ENCODE peak calls at places on chromosomes 1 and 21, in four cellular contexts. Y, T, N and F are unnamed samples.

GRCh38 chr1:234878288-234878687 is 250.3 kb downstream of the TOMM20 start:
- DNase-seq in Y (no peak), T (no peak), N (no peak), F (no peak)

GRCh38 chr1:185560760-185561159 is 173.4 kb upstream of the HMCN1 start:
- DNase-seq in Y (no peak), T (no peak), N (no peak), F (no peak)

GRCh38 chr1:163063131-163064059 is 5.8 kb upstream of the RGS4 start:
- DNase-seq in N (no peak), Y (no peak), T (no peak), F (no peak)

GRCh38 chr1:51843948-51844347 is 34.6 kb downstream of the NRDC start:
- DNase-seq in T (no peak), N (no peak), Y (peak; percentile 35), F (no peak)

GRCh38 chr1:88791192-88791591 is 100.2 kb downstream of the GTF2B start:
- DNase-seq in Y (no peak), T (no peak), N (peak; percentile 29), F (peak; percentile 34)

GRCh38 chr1:2227341-2228156 is 570 bp upstream of the SKI start:
- DNase-seq in T (peak; percentile 92), N (peak; percentile 99), Y (peak; percentile 98), F (peak; percentile 98)

GRCh38 chr1:149931212-149931805 is 3.7 kb upstream of the SF3B4 start:
- DNase-seq in Y (no peak), T (no peak), N (no peak), F (peak; percentile 63)

GRCh38 chr1:200022239-200022804 is 5.2 kb upstream of the NR5A2 start:
- DNase-seq in T (no peak), Y (no peak), N (no peak), F (no peak)

GRCh38 chr1:15231714-15232201 is 15.3 kb upstream of the FHAD1 start:
- DNase-seq in N (no peak), T (no peak), Y (no peak), F (no peak)

GRCh38 chr1:245869847-245870246 is 637.2 kb downstream of the SMYD3 start:
- DNase-seq in T (no peak), N (no peak), Y (no peak), F (no peak)

GRCh38 chr1:236416165-236416564 is 22.1 kb downstream of the EDARADD start:
- DNase-seq in Y (no peak), N (no peak), T (no peak), F (no peak)

GRCh38 chr1:110060034-110060661 is 10.3 kb downstream of the ALX3 start:
- DNase-seq in Y (peak; percentile 88), N (peak; percentile 38), T (no peak), F (peak; percentile 35)

GRCh38 chr1:13930151-13930550 is 230.2 kb downstream of the PRDM2 start:
- DNase-seq in T (no peak), N (no peak), Y (peak; percentile 49), F (peak; percentile 8)

GRCh38 chr1:15261155-15262002 is 14.4 kb downstream of the FHAD1 start:
- DNase-seq in N (peak; percentile 55), T (no peak), Y (peak; percentile 18), F (peak; percentile 44)

DNA sequence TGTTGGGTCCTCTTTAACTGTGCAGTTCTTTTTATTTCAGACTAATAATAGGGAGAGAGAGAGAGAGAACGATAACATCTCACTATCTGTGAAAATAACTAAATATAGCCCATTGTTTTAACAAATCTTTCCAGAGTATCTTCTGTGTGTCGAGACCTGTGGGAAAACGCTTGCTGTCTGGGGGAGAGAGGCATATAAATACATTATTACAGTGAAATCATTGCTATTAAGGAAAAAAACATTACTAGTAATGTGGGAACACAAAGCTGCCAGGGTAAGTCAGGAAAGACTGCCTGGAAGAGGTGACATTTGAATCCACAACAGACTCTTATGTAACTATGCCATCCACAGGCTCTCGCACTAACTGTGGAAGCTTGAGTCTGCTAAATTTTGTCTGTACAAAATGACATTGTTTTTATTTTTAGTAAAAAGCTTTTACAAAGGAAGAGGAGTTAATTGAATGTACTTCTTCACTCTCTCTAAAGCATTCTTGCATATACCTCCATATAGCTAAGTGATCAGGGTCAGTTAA is 59.8 kb upstream of the PGD start:
- DNase-seq in N (no peak), T (no peak), Y (no peak), F (no peak)
- H3K4me3 ChIP-seq in N (no peak overlapping the region), T (no peak overlapping the region), Y (no peak overlapping the region), F (no peak overlapping the region)

GRCh38 chr1:22210176-22210575 is 67.3 kb upstream of the WNT4 start:
- DNase-seq in Y (no peak), N (no peak), T (no peak), F (no peak)

GRCh38 chr1:22206551-22207125 is 63.7 kb upstream of the WNT4 start:
- DNase-seq in Y (no peak), N (no peak), T (no peak), F (no peak)

GRCh38 chr1:22208973-22209378 is 66.1 kb upstream of the WNT4 start:
- DNase-seq in T (no peak), N (no peak), Y (no peak), F (no peak)

GRCh38 chr1:22207605-22208264 is 64.8 kb upstream of the WNT4 start:
- DNase-seq in T (no peak), Y (no peak), N (no peak), F (no peak)

GRCh38 chr1:22208265-22208972 is 65.5 kb upstream of the WNT4 start:
- DNase-seq in T (no peak), Y (peak; percentile 54), N (no peak), F (no peak)
- TF ChIP-seq CTCF in T (no peak), Y (peak; percentile 88), N (no peak), F (no peak)

GRCh38 chr21:27371688-27372331 is 404.9 kb upstream of the ADAMTS5 start:
- DNase-seq in N (peak; percentile 65), T (peak; percentile 55), Y (no peak), F (peak; percentile 54)

GRCh38 chr21:27369234-27369633 is 402.3 kb upstream of the ADAMTS5 start:
- DNase-seq in N (no peak), T (no peak), Y (no peak), F (no peak)

GRCh38 chr21:27372381-27372780 is 405.5 kb upstream of the ADAMTS5 start:
- DNase-seq in N (peak; percentile 29), Y (no peak), T (peak; percentile 14), F (peak; percentile 25)

GRCh38 chr21:27371065-27371464 is 404.2 kb upstream of the ADAMTS5 start:
- DNase-seq in T (no peak), N (no peak), Y (no peak), F (no peak)

GRCh38 chr21:27369962-27370578 is 403.2 kb upstream of the ADAMTS5 start:
- DNase-seq in Y (no peak), N (no peak), T (no peak), F (no peak)
- H3K4me3 ChIP-seq in Y (no peak overlapping the region), N (no peak overlapping the region), T (no peak overlapping the region), F (no peak overlapping the region)

GRCh38 chr1:228004887-228005462 is 1.8 kb upstream of the WNT3A start:
- DNase-seq in T (no peak), N (no peak), Y (no peak), F (no peak)

GRCh38 chr1:228002792-228003191 is 4.0 kb upstream of the WNT3A start:
- DNase-seq in N (no peak), Y (no peak), T (no peak), F (no peak)

GRCh38 chr1:228003461-228004330 is 3.1 kb upstream of the WNT3A start:
- DNase-seq in T (no peak), Y (no peak), N (no peak), F (no peak)

GRCh38 chr1:228005511-228006033 is 1.2 kb upstream of the WNT3A start:
- DNase-seq in N (no peak), T (no peak), Y (no peak), F (no peak)

GRCh38 chr1:228004331-228004871 is 2.4 kb upstream of the WNT3A start:
- DNase-seq in N (peak; percentile 36), Y (peak; percentile 68), T (no peak), F (peak; percentile 27)
- TF ChIP-seq CTCF in N (peak; percentile 61), Y (peak; percentile 80), T (peak; percentile 16), F (peak; percentile 48)

GRCh38 chr1:218499021-218499691 is 154.0 kb downstream of the TGFB2 start:
- DNase-seq in N (peak; percentile 64), Y (no peak), T (peak; percentile 97), F (peak; percentile 75)
- H3K4me3 ChIP-seq in N (no peak overlapping the region), Y (no peak overlapping the region), T (peak overlapping the region; percentile 56), F (peak overlapping the region; percentile 46)

GRCh38 chr21:43343095-43343991 is 83.6 kb downstream of the SIK1 start:
- DNase-seq in Y (no peak), T (no peak), N (no peak), F (no peak)
- TF ChIP-seq CTCF in Y (no peak), T (no peak), N (no peak), F (no peak)

GRCh38 chr1:196609114-196609737 is 986 bp upstream of the KCNT2 start:
- DNase-seq in N (no peak), Y (peak; percentile 4), T (no peak), F (no peak)
- H3K4me3 ChIP-seq in N (peak overlapping the region; percentile 82), Y (no peak overlapping the region), T (peak overlapping the region; percentile 73), F (peak overlapping the region; percentile 84)

GRCh38 chr1:93773049-93773838 is 91.6 kb upstream of the BCAR3 start:
- DNase-seq in N (no peak), T (no peak), Y (no peak), F (no peak)
- TF ChIP-seq CTCF in N (no peak), T (no peak), Y (no peak), F (no peak)

GRCh38 chr1:6745073-6745472 is 40.2 kb upstream of the CAMTA1 start:
- DNase-seq in N (no peak), Y (no peak), T (no peak), F (no peak)

GRCh38 chr1:6747679-6748078 is 37.6 kb upstream of the CAMTA1 start:
- DNase-seq in N (no peak), Y (no peak), T (no peak), F (no peak)

GRCh38 chr1:6738987-6739386 is 37.4 kb upstream of the DNAJC11 start:
- DNase-seq in T (no peak), N (no peak), Y (no peak), F (no peak)

GRCh38 chr1:6743189-6744101 is 41.8 kb upstream of the CAMTA1 start:
- DNase-seq in N (peak; percentile 89), Y (peak; percentile 40), T (peak; percentile 90), F (peak; percentile 85)
- H3K4me3 ChIP-seq in N (no peak overlapping the region), Y (no peak overlapping the region), T (peak overlapping the region; percentile 25), F (no peak overlapping the region)